ENCODE peak calls at places on chromosomes 4 and X, in four cellular contexts. I is K562, D is IMR-90, B is A549. H is an unnamed sample.

GRCh38 chr4:119774840-119775239 is 146.2 kb upstream of the PDE5A start:
- DNase-seq in B (no peak), D (no peak), I (no peak), H (no peak)

GRCh38 chr4:71639380-71639779 is 144.5 kb downstream of the GC start:
- DNase-seq in I (no peak), D (no peak), B (peak), H (no peak)

GRCh38 chr4:86816463-86817107 is 32.6 kb downstream of the SLC10A6 start:
- DNase-seq in B (no peak), D (peak), I (no peak), H (no peak)

GRCh38 chrX:56025872-56026571 is 206.1 kb upstream of the KLF8 start:
- DNase-seq in D (no peak), I (no peak), B (peak), H (no peak)

GRCh38 chrX:14899607-14900006 is 26.4 kb downstream of the MOSPD2 start:
- DNase-seq in D (peak), B (peak), I (peak), H (no peak)

GRCh38 chrX:13087322-13088154 is 43.1 kb upstream of the FAM9C start:
- DNase-seq in I (no peak), D (peak), B (peak), H (peak)

GRCh38 chrX:13721819-13722527 is 12.4 kb downstream of the TRAPPC2 start:
- DNase-seq in I (no peak), B (no peak), D (peak), H (no peak)

GRCh38 chrX:24703185-24703494 is 9.4 kb downstream of the POLA1 start:
- DNase-seq in D (no peak), I (no peak), B (no peak), H (no peak)

GRCh38 chrX:101079736-101080135 is 1.1 kb downstream of the TMEM35A start:
- DNase-seq in I (no peak), D (no peak), B (no peak), H (no peak)

GRCh38 chrX:126027229-126027628 is 138.9 kb downstream of the DCAF12L2 start:
- DNase-seq in D (no peak), I (no peak), B (no peak), H (no peak)

GRCh38 chr4:116878280-116878679 is 207.1 kb downstream of the TRAM1L1 start:
- DNase-seq in I (no peak), D (no peak), B (no peak), H (no peak)

GRCh38 chr4:176924238-176924637 is 131.5 kb upstream of the VEGFC start:
- DNase-seq in B (no peak), D (no peak), I (no peak), H (no peak)

GRCh38 chrX:11049976-11050375 is 61.2 kb upstream of the HCCS start:
- DNase-seq in I (no peak), D (no peak), B (no peak), H (no peak)

GRCh38 chr4:149211961-149212360 is 603.7 kb downstream of the IQCM start:
- DNase-seq in D (peak), B (no peak), I (no peak), H (no peak)

GRCh38 chr4:48030470-48030869 is 13.9 kb downstream of the NIPAL1 start:
- DNase-seq in D (no peak), I (no peak), B (no peak), H (no peak)

GRCh38 chr4:77146426-77147399 is 10.3 kb upstream of the CCNG2 start:
- DNase-seq in D (no peak), B (peak), I (no peak), H (no peak)

GRCh38 chr4:78379040-78379439 is 172.5 kb upstream of the ANXA3 start:
- DNase-seq in D (no peak), I (no peak), B (no peak), H (no peak)

GRCh38 chrX:12245650-12246645 is 107.7 kb downstream of the FRMPD4 start:
- DNase-seq in I (no peak), D (peak), B (peak), H (no peak)

GRCh38 chrX:86121916-86122315 is 26.3 kb upstream of the DACH2 start:
- DNase-seq in I (no peak), B (no peak), D (no peak), H (no peak)

GRCh38 chrX:131830400-131831184 is 192.5 kb upstream of the STK26 start:
- DNase-seq in D (peak), I (peak), B (peak), H (peak)

GRCh38 chr4:118865091-118865708 is 23.5 kb upstream of the SYNPO2 start:
- DNase-seq in D (peak), I (peak), B (peak), H (no peak)

GRCh38 chr4:182221987-182222386 is 21.2 kb upstream of the TENM3 start:
- DNase-seq in I (no peak), D (no peak), B (no peak), H (no peak)

GRCh38 chr4:53558061-53558801 is 33.1 kb downstream of the LNX1 start:
- DNase-seq in B (no peak), I (no peak), D (peak), H (no peak)

GRCh38 chrX:153778684-153779101 is 2.1 kb upstream of the SRPK3 start:
- DNase-seq in D (no peak), I (no peak), B (peak), H (no peak)

GRCh38 chr4:153260553-153261306 is 56.5 kb downstream of the TRIM2 start:
- DNase-seq in D (peak), I (no peak), B (no peak), H (no peak)

GRCh38 chrX:80578518-80579105 is 158.4 kb downstream of the TENT5D start:
- DNase-seq in B (peak), I (peak), D (peak), H (no peak)

GRCh38 chr4:158239196-158239595 is 28.9 kb downstream of the TMEM144 start:
- DNase-seq in I (no peak), D (no peak), B (no peak), H (no peak)

GRCh38 chr4:156638332-156638731 is 333.3 kb downstream of the PDGFC start:
- DNase-seq in D (peak), B (no peak), I (no peak), H (no peak)

GRCh38 chr4:102633100-102633499 is 127.7 kb downstream of the MANBA start:
- DNase-seq in B (no peak), D (no peak), I (no peak), H (no peak)

GRCh38 chr4:66974665-66975064 is 570.6 kb downstream of the CENPC start:
- DNase-seq in B (no peak), D (no peak), I (no peak), H (no peak)

GRCh38 chr4:125315571-125316390 is 1.0 kb downstream of the FAT4 start:
- DNase-seq in I (no peak), B (peak), D (peak), H (no peak)

GRCh38 chr4:84691170-84691691 is 108.3 kb downstream of the CDS1 start:
- DNase-seq in B (peak), I (peak), D (peak), H (no peak)

GRCh38 chrX:136754641-136755040 is 26.1 kb downstream of the ARHGEF6 start:
- DNase-seq in B (no peak), I (no peak), D (no peak), H (no peak)

GRCh38 chr4:13944095-13944501 is 316.6 kb upstream of the BOD1L1 start:
- DNase-seq in B (no peak), D (no peak), I (no peak), H (no peak)

GRCh38 chrX:69095260-69095659 is 70.0 kb downstream of the PJA1 start:
- DNase-seq in I (no peak), B (no peak), D (no peak), H (no peak)

GRCh38 chr4:93184093-93184492 is 644.5 kb upstream of the ATOH1 start:
- DNase-seq in I (no peak), B (no peak), D (no peak), H (no peak)

GRCh38 chr4:159162576-159162975 is 59.7 kb downstream of the RAPGEF2 start:
- DNase-seq in D (no peak), I (no peak), B (no peak), H (no peak)

DNA sequence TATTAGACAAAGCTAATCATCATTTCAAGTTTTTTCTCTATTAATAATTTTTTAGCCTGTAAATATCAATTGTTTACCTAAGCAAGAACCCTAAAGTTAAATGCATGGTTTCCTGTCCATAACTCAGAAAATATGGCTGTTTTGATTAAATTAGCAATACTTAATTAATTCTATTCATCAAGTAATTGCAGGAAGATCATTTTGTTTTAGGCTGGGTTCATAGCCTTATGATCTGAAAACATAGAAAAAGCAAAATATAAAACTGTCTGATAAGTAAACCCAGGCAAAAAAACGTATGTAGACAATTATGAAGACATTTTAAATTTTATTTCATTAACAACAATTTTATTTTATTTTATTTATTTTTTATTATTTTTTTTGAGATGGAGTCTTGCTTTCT is 219.1 kb downstream of the EVC2 start:
- DNase-seq in I (no peak), D (no peak), B (no peak), H (no peak)
- TF ChIP-seq ELK1 in I (no peak), D (no peak), B (no peak), H (no peak)

GRCh38 chr4:83128235-83128929 is 13.9 kb upstream of the PLAC8 start:
- DNase-seq in D (peak), B (peak), I (no peak), H (no peak)
- TF ChIP-seq ELK1 in D (no peak), B (no peak), I (no peak), H (no peak)

GRCh38 chrX:109774706-109775105 is 41.6 kb upstream of the ACSL4 start:
- DNase-seq in D (peak), I (peak), B (peak), H (peak)
- TF ChIP-seq ELK1 in D (no peak), I (no peak), B (no peak), H (no peak)

DNA sequence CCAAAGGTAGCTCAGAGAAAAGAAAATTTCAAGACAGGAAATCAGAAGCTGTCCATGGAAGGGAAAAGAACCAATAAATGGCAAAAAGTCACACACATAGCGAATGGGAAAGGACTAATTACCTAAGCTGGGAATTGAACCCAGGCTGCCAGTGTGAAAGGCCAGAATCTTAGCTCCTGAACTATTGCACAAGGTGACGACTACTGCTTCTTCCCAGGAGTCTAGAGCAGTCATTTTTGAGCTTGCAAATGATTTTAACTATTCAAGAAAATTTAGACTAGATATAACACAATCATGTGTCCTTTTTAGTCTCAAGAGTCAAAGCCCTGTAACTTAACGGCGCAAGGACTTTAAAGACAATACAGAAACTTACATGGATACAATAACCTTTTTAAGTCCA is 34.1 kb upstream of the ZNF81 start:
- DNase-seq in B (peak), D (peak), I (no peak), H (no peak)
- TF ChIP-seq ELK1 in B (no peak), D (no peak), I (no peak), H (no peak)

DNA sequence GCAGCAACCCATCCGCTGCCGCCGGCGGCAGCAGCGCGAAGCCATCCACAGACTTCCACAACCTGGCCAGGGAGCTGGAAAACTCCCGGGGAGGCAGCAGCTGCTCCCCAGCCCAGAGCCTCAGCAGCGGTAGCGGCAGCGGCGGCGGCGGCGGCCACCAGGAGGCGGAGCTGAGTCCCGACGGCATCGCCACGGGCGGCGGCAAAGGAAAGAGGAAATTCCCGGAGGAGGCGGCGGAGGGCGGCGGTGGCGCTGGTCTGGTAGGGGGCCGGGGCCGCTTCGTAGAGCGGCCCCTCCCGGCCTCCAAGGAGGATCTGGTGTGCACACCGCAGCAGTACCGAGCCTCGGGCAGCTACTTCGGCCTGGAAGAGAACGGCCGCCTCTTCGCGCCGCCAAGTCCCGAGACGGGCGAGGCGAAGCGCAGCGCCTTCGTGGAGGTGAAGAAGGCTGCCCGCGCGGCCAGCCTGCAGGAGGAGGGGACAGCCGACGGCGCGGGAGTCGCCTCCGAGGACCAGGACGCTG is 4.9 kb downstream of the PRDM8 start:
- DNase-seq in B (peak), I (no peak), D (peak), H (no peak)
- TF ChIP-seq ELK1 in B (no peak), I (no peak), D (no peak), H (no peak)

GRCh38 chr4:94225449-94225848 is 17.8 kb downstream of the SMARCAD1 start:
- DNase-seq in I (no peak), B (no peak), D (no peak), H (no peak)

GRCh38 chr4:94216394-94216793 is 8.7 kb downstream of the SMARCAD1 start:
- DNase-seq in D (no peak), I (no peak), B (no peak), H (no peak)

GRCh38 chr4:94226763-94227162 is 19.1 kb downstream of the SMARCAD1 start:
- DNase-seq in D (no peak), I (no peak), B (no peak), H (no peak)

GRCh38 chr4:94221930-94222329 is 14.3 kb downstream of the SMARCAD1 start:
- DNase-seq in D (no peak), I (no peak), B (no peak), H (no peak)
- TF ChIP-seq ELK1 in D (no peak), I (no peak), B (no peak), H (no peak)

H was measured in GM12878.